ENCODE peak calls at places on chromosome 14, in seven cellular contexts. R, B, L, I, J, A and O are unnamed samples.

GRCh38 chr14:92121207-92121669 is 268 bp downstream of the NDUFB1 start:
- DNase-seq in R (peak; percentile 54), B (no peak), L (peak; percentile 57), I (peak; percentile 36), J (peak; percentile 40), A (no peak), O (peak; percentile 41)

GRCh38 chr14:63186453-63186852 is 17.8 kb upstream of the RHOJ start:
- DNase-seq in R (no peak), B (no peak), L (no peak), I (no peak), J (no peak), A (no peak), O (no peak)

GRCh38 chr14:92638904-92639303 is 109.5 kb downstream of the LGMN start:
- DNase-seq in R (no peak), B (no peak), L (no peak), I (no peak), J (no peak), A (no peak), O (no peak)

GRCh38 chr14:24430682-24431568 is 1.2 kb downstream of the KHNYN start:
- DNase-seq in R (no peak), B (no peak), L (peak; percentile 10), I (peak; percentile 32), J (no peak), A (no peak), O (no peak)

GRCh38 chr14:71320734-71321555 is 413.7 kb downstream of the PCNX1 start:
- DNase-seq in R (peak; percentile 39), B (no peak), L (peak; percentile 87), I (peak; percentile 73), J (peak; percentile 40), A (no peak), O (peak; percentile 43)

GRCh38 chr14:87468531-87468930 is 524.5 kb downstream of the GALC start:
- DNase-seq in R (no peak), B (no peak), L (no peak), I (no peak), J (no peak), A (no peak), O (no peak)

GRCh38 chr14:96754162-96754844 is 42.9 kb upstream of the VRK1 start:
- DNase-seq in R (no peak), B (no peak), L (no peak), I (no peak), J (no peak), A (no peak), O (no peak)

GRCh38 chr14:96037891-96038557 is 1.1 kb upstream of the C14orf132 start:
- DNase-seq in R (no peak), B (no peak), L (no peak), I (peak; percentile 38), J (peak; percentile 70), A (no peak), O (no peak)

GRCh38 chr14:61694039-61694438 is 1.3 kb upstream of the HIF1A start:
- DNase-seq in R (no peak), B (no peak), L (no peak), I (no peak), J (no peak), A (no peak), O (no peak)

DNA sequence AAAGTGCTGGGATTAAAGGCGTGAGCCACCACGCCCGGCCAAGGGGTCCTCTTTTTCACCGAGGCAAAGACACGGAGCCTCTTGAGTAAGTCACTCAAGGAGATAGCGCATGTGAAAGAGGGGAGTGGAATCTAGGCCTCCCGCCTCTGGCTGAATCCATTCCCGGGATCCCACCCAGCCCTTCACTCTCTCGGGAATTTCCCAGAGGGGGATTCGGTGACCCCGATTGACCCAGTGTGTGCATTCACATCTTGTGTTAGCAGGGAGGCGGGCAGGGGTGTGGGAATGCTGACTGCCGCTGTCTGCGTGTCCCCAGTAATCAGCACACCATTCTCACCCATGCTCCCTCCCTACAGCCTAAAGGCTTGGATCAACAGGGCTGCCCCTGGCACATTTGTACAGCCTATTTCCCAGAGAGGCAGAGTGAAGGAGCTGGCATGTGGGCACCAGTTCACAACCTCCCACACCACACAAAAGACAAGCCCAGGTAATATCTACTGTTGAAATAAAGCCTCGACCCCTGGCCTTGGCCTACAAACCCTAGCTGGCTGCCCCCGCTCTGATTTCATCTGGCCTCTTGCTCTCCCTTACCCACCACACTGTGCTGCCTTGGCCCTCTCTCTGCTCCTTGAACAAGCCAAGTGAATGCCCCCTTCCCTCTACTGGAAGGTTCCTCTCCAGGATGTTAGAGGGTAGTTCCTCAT is 1.3 kb upstream of the LTBP2 start:
- DNase-seq in R (no peak), B (no peak), L (peak; percentile 50), I (no peak), J (no peak), A (no peak), O (no peak)
- H3K27ac ChIP-seq in R (no peak overlapping the region), B (peak overlapping the region; percentile 95), L (no peak overlapping the region), I (peak overlapping the region; percentile 25), J (peak overlapping the region; percentile 72), A (no peak overlapping the region), O (no peak overlapping the region)

GRCh38 chr14:104701383-104702076 is 12.1 kb downstream of the INF2 start:
- DNase-seq in R (no peak), B (no peak), L (no peak), I (no peak), J (no peak), A (no peak), O (no peak)
- H3K27ac ChIP-seq in R (peak overlapping the region; percentile 76), B (no peak overlapping the region), L (no peak overlapping the region), I (no peak overlapping the region), J (peak overlapping the region; percentile 88), A (no peak overlapping the region), O (peak overlapping the region; percentile 90)

DNA sequence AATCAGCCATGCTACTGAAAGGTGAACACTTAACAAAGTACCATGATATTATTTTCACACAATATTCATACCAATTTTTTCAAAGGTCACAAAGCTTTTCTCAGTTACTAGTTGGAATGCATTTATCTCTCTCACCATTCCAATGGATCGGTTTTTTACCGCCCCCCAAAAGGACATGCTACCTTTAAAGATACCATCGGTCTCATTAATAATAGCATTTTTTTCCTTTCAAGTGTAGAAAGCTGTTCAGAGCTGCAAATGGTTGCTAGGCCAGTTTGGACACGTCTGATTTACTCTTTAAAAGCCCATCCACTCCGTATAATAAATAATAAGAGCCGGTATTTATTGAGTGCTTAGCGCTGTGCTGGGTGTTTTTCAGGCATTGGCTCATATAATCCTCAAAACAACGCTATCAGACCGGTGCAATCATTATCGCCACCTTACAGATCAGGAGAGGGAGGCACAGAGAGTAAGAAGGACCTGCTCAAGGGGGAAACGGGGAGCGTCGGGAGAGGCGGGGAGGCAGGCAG is 35.0 kb upstream of the STON2 start:
- DNase-seq in R (no peak), B (no peak), L (no peak), I (no peak), J (no peak), A (no peak), O (no peak)
- H3K27ac ChIP-seq in R (peak overlapping the region; percentile 62), B (no peak overlapping the region), L (no peak overlapping the region), I (peak overlapping the region; percentile 47), J (no peak overlapping the region), A (no peak overlapping the region), O (no peak overlapping the region)

GRCh38 chr14:99764222-99764706 is 28.9 kb upstream of the EML1 start:
- DNase-seq in R (no peak), B (no peak), L (no peak), I (no peak), J (no peak), A (no peak), O (no peak)
- H3K27ac ChIP-seq in R (no peak overlapping the region), B (no peak overlapping the region), L (no peak overlapping the region), I (no peak overlapping the region), J (no peak overlapping the region), A (no peak overlapping the region), O (no peak overlapping the region)